ENCODE peak calls at places on chromosome 18, in nine cellular contexts. One of them, this sample, is unnamed. For H3K4me1, the result is how much of the 10 kb centered on the place peaks cover.

GRCh38 chr18:38010971-38011370 is 445.4 kb upstream of the CELF4 start:
- DNase-seq in pancreas: no peak
- DNase-seq in neural progenitor cell: no peak
- DNase-seq in mesendoderm: no peak
- DNase-seq in colonic mucosa: no peak
- DNase-seq in ascending aorta: no peak
- DNase-seq in cardiac muscle cell: no peak
- DNase-seq in stomach: no peak
- DNase-seq in OCI-LY7: no peak
- DNase-seq in this sample: no peak

GRCh38 chr18:74596959-74597661 is 560 bp upstream of the ZNF407 start:
- DNase-seq in mesendoderm: peak
- DNase-seq in stomach: peak
- DNase-seq in OCI-LY7: peak
- DNase-seq in colonic mucosa: peak
- DNase-seq in pancreas: peak
- DNase-seq in ascending aorta: peak
- DNase-seq in cardiac muscle cell: peak
- DNase-seq in neural progenitor cell: peak
- DNase-seq in this sample: no peak

GRCh38 chr18:35697869-35698268 is 116.3 kb downstream of the GALNT1 start:
- DNase-seq in pancreas: no peak
- DNase-seq in OCI-LY7: no peak
- DNase-seq in stomach: no peak
- DNase-seq in cardiac muscle cell: no peak
- DNase-seq in neural progenitor cell: no peak
- DNase-seq in colonic mucosa: no peak
- DNase-seq in ascending aorta: no peak
- DNase-seq in mesendoderm: no peak
- DNase-seq in this sample: no peak

GRCh38 chr18:10454800-10455550 is 540 bp downstream of the APCDD1 start:
- DNase-seq in OCI-LY7: no peak
- DNase-seq in colonic mucosa: no peak
- DNase-seq in ascending aorta: no peak
- DNase-seq in pancreas: peak
- DNase-seq in mesendoderm: peak
- DNase-seq in stomach: peak
- DNase-seq in cardiac muscle cell: peak
- DNase-seq in neural progenitor cell: no peak
- DNase-seq in this sample: no peak

GRCh38 chr18:63828120-63828519 is 52.9 kb downstream of the SERPINB7 start:
- DNase-seq in OCI-LY7: no peak
- DNase-seq in ascending aorta: no peak
- DNase-seq in neural progenitor cell: no peak
- DNase-seq in mesendoderm: no peak
- DNase-seq in colonic mucosa: no peak
- DNase-seq in pancreas: no peak
- DNase-seq in cardiac muscle cell: no peak
- DNase-seq in stomach: no peak
- DNase-seq in this sample: no peak

GRCh38 chr18:79947054-79947755 is 4.2 kb downstream of the SLC66A2 start:
- DNase-seq in neural progenitor cell: no peak
- DNase-seq in pancreas: peak
- DNase-seq in ascending aorta: peak
- DNase-seq in cardiac muscle cell: no peak
- DNase-seq in colonic mucosa: peak
- DNase-seq in stomach: peak
- DNase-seq in OCI-LY7: no peak
- DNase-seq in mesendoderm: no peak
- DNase-seq in this sample: no peak

GRCh38 chr18:7789853-7790552 is 222.9 kb downstream of the PTPRM start:
- DNase-seq in cardiac muscle cell: peak
- DNase-seq in colonic mucosa: no peak
- DNase-seq in ascending aorta: no peak
- DNase-seq in stomach: peak
- DNase-seq in pancreas: no peak
- DNase-seq in mesendoderm: peak
- DNase-seq in neural progenitor cell: peak
- DNase-seq in OCI-LY7: no peak
- DNase-seq in this sample: peak

GRCh38 chr18:61031626-61032025 is 301.6 kb upstream of the CDH20 start:
- DNase-seq in colonic mucosa: no peak
- DNase-seq in mesendoderm: no peak
- DNase-seq in OCI-LY7: no peak
- DNase-seq in ascending aorta: no peak
- DNase-seq in neural progenitor cell: no peak
- DNase-seq in pancreas: no peak
- DNase-seq in stomach: no peak
- DNase-seq in cardiac muscle cell: no peak
- DNase-seq in this sample: no peak

GRCh38 chr18:79568543-79569205 is 110.9 kb upstream of the CTDP1 start:
- DNase-seq in OCI-LY7: no peak
- DNase-seq in stomach: peak
- DNase-seq in cardiac muscle cell: no peak
- DNase-seq in ascending aorta: no peak
- DNase-seq in pancreas: no peak
- DNase-seq in mesendoderm: no peak
- DNase-seq in colonic mucosa: no peak
- DNase-seq in neural progenitor cell: no peak
- DNase-seq in this sample: no peak

GRCh38 chr18:61322265-61322873 is 10.9 kb upstream of the CDH20 start:
- DNase-seq in mesendoderm: peak
- DNase-seq in stomach: peak
- DNase-seq in neural progenitor cell: peak
- DNase-seq in pancreas: no peak
- DNase-seq in colonic mucosa: peak
- DNase-seq in ascending aorta: no peak
- DNase-seq in cardiac muscle cell: peak
- DNase-seq in OCI-LY7: peak
- DNase-seq in this sample: peak

GRCh38 chr18:26943906-26944305 is 78.4 kb upstream of the AQP4 start:
- DNase-seq in pancreas: no peak
- DNase-seq in neural progenitor cell: no peak
- DNase-seq in OCI-LY7: no peak
- DNase-seq in stomach: no peak
- DNase-seq in mesendoderm: no peak
- DNase-seq in colonic mucosa: no peak
- DNase-seq in cardiac muscle cell: no peak
- DNase-seq in ascending aorta: no peak
- DNase-seq in this sample: no peak

GRCh38 chr18:28791101-28791500 is 614.2 kb upstream of the CDH2 start:
- DNase-seq in OCI-LY7: no peak
- DNase-seq in mesendoderm: no peak
- DNase-seq in ascending aorta: no peak
- DNase-seq in pancreas: no peak
- DNase-seq in cardiac muscle cell: no peak
- DNase-seq in colonic mucosa: no peak
- DNase-seq in neural progenitor cell: no peak
- DNase-seq in stomach: no peak
- DNase-seq in this sample: no peak

GRCh38 chr18:28793911-28794310 is 617.0 kb upstream of the CDH2 start:
- DNase-seq in neural progenitor cell: no peak
- DNase-seq in ascending aorta: no peak
- DNase-seq in cardiac muscle cell: no peak
- DNase-seq in stomach: no peak
- DNase-seq in colonic mucosa: no peak
- DNase-seq in mesendoderm: no peak
- DNase-seq in OCI-LY7: no peak
- DNase-seq in pancreas: no peak
- DNase-seq in this sample: peak

GRCh38 chr18:28794459-28795245 is 617.7 kb upstream of the CDH2 start:
- DNase-seq in pancreas: no peak
- DNase-seq in colonic mucosa: no peak
- DNase-seq in cardiac muscle cell: no peak
- DNase-seq in neural progenitor cell: no peak
- DNase-seq in stomach: no peak
- DNase-seq in OCI-LY7: no peak
- DNase-seq in mesendoderm: no peak
- DNase-seq in ascending aorta: no peak
- DNase-seq in this sample: no peak

GRCh38 chr18:28789460-28789859 is 612.5 kb upstream of the CDH2 start:
- DNase-seq in stomach: no peak
- DNase-seq in neural progenitor cell: no peak
- DNase-seq in mesendoderm: no peak
- DNase-seq in ascending aorta: no peak
- DNase-seq in pancreas: no peak
- DNase-seq in OCI-LY7: no peak
- DNase-seq in cardiac muscle cell: no peak
- DNase-seq in colonic mucosa: no peak
- DNase-seq in this sample: no peak

DNA sequence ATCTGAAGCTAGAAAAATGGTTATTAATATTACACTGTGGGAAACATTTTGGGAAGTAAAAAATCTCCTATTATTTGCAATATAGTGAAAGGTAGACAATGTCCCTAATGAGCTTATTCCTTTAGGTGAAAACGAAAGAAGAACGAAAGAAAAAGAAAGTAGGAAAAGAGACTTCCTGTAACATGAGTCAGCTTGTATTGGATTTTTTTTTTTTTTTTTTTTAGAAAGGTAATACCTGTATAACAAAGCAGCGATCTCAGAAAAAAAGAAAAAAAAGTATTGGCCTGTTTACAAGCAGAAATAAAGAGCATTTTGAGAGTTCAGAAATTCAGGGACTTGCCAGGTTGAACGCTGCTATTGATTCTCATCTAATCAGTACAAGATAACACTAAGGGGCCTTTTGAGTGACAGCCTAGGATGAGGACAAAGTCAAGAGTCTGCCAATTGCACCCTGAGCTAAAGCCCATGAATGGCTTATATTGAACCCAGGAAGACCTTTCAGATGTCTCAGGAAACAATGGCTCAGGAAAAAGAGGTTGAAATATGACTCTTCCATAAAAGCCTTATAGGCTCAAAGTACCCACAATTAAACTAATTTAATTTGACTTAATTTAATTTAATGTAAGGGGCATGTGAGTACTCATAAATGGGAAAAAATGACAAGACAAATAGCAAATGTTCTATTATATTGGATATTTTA is 615.6 kb upstream of the CDH2 start:
- DNase-seq in pancreas: no peak
- DNase-seq in OCI-LY7: no peak
- DNase-seq in neural progenitor cell: no peak
- DNase-seq in mesendoderm: no peak
- DNase-seq in ascending aorta: no peak
- DNase-seq in cardiac muscle cell: no peak
- DNase-seq in stomach: no peak
- DNase-seq in colonic mucosa: no peak
- DNase-seq in this sample: peak
- H3K27ac ChIP-seq in pancreas: peak
- H3K27ac ChIP-seq in OCI-LY7: no peak
- H3K27ac ChIP-seq in neural progenitor cell: no peak
- H3K27ac ChIP-seq in mesendoderm: no peak
- H3K27ac ChIP-seq in ascending aorta: no peak
- H3K27ac ChIP-seq in cardiac muscle cell: no peak
- H3K27ac ChIP-seq in stomach: no peak
- H3K27ac ChIP-seq in colonic mucosa: no peak
- H3K27ac ChIP-seq in this sample: no peak

DNA sequence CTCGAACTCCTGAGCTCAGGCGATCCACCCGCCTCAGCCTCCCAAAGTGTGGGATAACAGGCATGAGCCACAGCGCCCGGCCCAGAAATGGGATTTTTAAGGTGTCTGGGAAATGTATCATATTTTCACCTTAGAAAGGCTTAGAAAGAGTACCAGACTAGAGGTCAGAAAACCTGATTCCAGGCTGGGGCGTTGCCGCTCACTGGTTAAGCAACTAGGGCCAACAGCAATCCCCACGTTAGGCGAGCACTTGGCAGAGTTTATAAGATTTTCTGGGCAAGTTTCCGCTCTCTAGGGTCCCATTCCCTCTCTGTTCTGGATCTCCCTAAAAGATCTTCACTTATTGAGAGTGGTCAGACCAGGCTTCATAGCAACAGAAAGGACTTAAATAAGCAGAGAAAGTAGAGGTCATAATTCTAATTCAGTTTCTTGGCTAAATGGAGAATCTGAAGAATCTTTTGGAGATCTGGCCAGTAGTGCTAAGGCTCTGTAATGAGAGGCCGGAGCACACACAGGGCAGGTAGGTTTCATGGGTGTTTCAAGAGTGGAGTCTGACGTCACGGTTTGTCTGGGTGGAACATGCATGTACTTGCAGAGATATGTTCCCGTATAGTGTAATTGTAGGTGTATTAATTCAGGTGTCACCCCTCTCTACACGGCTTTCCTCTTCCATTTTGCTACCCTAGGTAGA is 4.2 kb upstream of the SMAD7 start:
- DNase-seq in cardiac muscle cell: no peak
- DNase-seq in stomach: no peak
- DNase-seq in colonic mucosa: no peak
- DNase-seq in OCI-LY7: no peak
- DNase-seq in ascending aorta: peak
- DNase-seq in neural progenitor cell: no peak
- DNase-seq in pancreas: no peak
- DNase-seq in mesendoderm: no peak
- DNase-seq in this sample: no peak
- H3K4me1 ChIP-seq in cardiac muscle cell: under half
- H3K4me1 ChIP-seq in stomach: under half
- H3K4me1 ChIP-seq in colonic mucosa: under half
- H3K4me1 ChIP-seq in OCI-LY7: under half
- H3K4me1 ChIP-seq in ascending aorta: under half
- H3K4me1 ChIP-seq in neural progenitor cell: under half
- H3K4me1 ChIP-seq in pancreas: under half
- H3K4me1 ChIP-seq in mesendoderm: under half
- H3K4me1 ChIP-seq in this sample: under half

DNA sequence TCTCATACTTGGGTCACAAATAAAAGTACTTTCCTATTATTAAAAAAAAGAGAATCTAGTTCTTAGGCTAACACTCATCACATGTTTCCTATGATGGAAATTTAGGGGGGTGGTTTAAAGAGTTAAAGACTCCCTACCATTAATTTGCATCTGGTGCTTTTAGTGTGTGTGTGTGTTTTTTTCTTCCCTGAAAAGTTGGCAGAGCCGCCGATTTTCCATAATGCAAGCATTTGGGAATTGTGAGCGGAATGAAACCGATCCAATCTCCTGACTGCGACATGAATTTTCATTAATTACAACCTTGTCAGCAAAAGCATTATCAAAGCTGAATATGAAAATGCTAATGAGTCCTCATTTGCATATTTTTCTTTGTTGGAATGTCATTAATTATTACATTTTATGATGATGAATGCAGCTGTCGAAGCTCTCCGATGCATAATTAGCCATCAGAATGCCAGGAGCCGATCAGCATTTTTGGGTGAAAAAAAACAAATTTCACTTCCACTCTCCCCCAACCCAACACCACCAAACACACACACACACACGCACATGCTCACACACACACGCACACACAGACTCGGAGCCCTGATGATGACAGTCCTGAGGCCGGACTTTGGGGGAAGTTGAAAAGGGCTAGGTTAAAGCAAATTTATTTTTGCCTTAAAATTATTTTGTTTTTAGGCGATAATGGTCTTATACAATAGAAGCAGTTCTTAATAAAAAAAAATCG is 165.4 kb downstream of the TCF4 start:
- DNase-seq in cardiac muscle cell: no peak
- DNase-seq in ascending aorta: no peak
- DNase-seq in stomach: no peak
- DNase-seq in neural progenitor cell: no peak
- DNase-seq in colonic mucosa: peak
- DNase-seq in OCI-LY7: peak
- DNase-seq in pancreas: no peak
- DNase-seq in mesendoderm: no peak
- DNase-seq in this sample: no peak
- H3K4me3 ChIP-seq in cardiac muscle cell: no peak
- H3K4me3 ChIP-seq in ascending aorta: peak
- H3K4me3 ChIP-seq in stomach: peak
- H3K4me3 ChIP-seq in neural progenitor cell: no peak
- H3K4me3 ChIP-seq in colonic mucosa: no peak
- H3K4me3 ChIP-seq in OCI-LY7: peak
- H3K4me3 ChIP-seq in pancreas: no peak
- H3K4me3 ChIP-seq in mesendoderm: no peak
- H3K4me3 ChIP-seq in this sample: no peak

GRCh38 chr18:76369791-76370555 is 125.1 kb downstream of the ZNF516 start:
- DNase-seq in ascending aorta: no peak
- DNase-seq in OCI-LY7: no peak
- DNase-seq in mesendoderm: no peak
- DNase-seq in colonic mucosa: no peak
- DNase-seq in stomach: no peak
- DNase-seq in pancreas: no peak
- DNase-seq in cardiac muscle cell: no peak
- DNase-seq in neural progenitor cell: no peak
- DNase-seq in this sample: no peak
- H3K27ac ChIP-seq in ascending aorta: no peak
- H3K27ac ChIP-seq in OCI-LY7: no peak
- H3K27ac ChIP-seq in mesendoderm: no peak
- H3K27ac ChIP-seq in colonic mucosa: no peak
- H3K27ac ChIP-seq in stomach: no peak
- H3K27ac ChIP-seq in pancreas: no peak
- H3K27ac ChIP-seq in cardiac muscle cell: no peak
- H3K27ac ChIP-seq in neural progenitor cell: no peak
- H3K27ac ChIP-seq in this sample: no peak

This sample was measured in small intestine.